ENCODE peak calls at places on chromosomes 16 and 17, in eight cellular contexts. V, L, S, B, Z, T, N and I are unnamed samples.

GRCh38 chr16:71675380-71675779 is 49.1 kb downstream of the PHLPP2 start:
- DNase-seq in S (no peak), Z (no peak), L (no peak), T (no peak), V (no peak), N (no peak), B (no peak), I (peak; percentile 17)

GRCh38 chr17:29195465-29196081 is 15.4 kb upstream of the MYO18A start:
- DNase-seq in N (peak; percentile 38), B (no peak), L (peak; percentile 10), T (no peak), V (no peak), S (peak; percentile 8), Z (no peak), I (peak; percentile 44)

GRCh38 chr16:25035494-25036405 is 20.6 kb upstream of the ARHGAP17 start:
- DNase-seq in L (no peak), V (no peak), T (no peak), S (peak; percentile 55), B (no peak), Z (no peak), N (no peak), I (peak; percentile 39)

GRCh38 chr17:64544742-64545141 is 38.0 kb downstream of the CEP95 start:
- DNase-seq in B (no peak), N (no peak), S (no peak), V (no peak), Z (no peak), L (no peak), T (no peak), I (no peak)

GRCh38 chr16:25553711-25554436 is 137.9 kb upstream of the HS3ST4 start:
- DNase-seq in N (no peak), B (no peak), V (no peak), S (peak; percentile 43), T (no peak), L (no peak), Z (peak; percentile 89), I (no peak)

GRCh38 chr17:75124819-75125162 is 6.8 kb downstream of the NT5C start:
- DNase-seq in N (no peak), S (no peak), T (no peak), V (no peak), L (no peak), B (no peak), Z (no peak), I (no peak)

GRCh38 chr17:39252788-39253460 is 27.2 kb upstream of the STAC2 start:
- DNase-seq in N (no peak), V (no peak), L (no peak), B (peak; percentile 41), Z (no peak), T (no peak), S (no peak), I (no peak)

GRCh38 chr16:28260193-28260592 is 32.1 kb upstream of the SBK1 start:
- DNase-seq in L (no peak), Z (no peak), T (peak; percentile 24), S (no peak), N (no peak), V (no peak), B (no peak), I (no peak)

GRCh38 chr16:54931757-54932660 is 1.3 kb downstream of the IRX5 start:
- DNase-seq in V (no peak), L (peak; percentile 35), B (no peak), S (no peak), N (no peak), Z (no peak), T (no peak), I (peak; percentile 27)

GRCh38 chr17:7855643-7856080 is 796 bp downstream of the TMEM88 start:
- DNase-seq in T (no peak), L (no peak), N (no peak), S (no peak), Z (no peak), B (peak; percentile 11), V (no peak), I (no peak)

GRCh38 chr16:88764913-88765349 is 20.1 kb downstream of the PIEZO1 start:
- DNase-seq in N (no peak), B (no peak), L (peak; percentile 52), Z (no peak), T (no peak), V (no peak), S (peak; percentile 56), I (no peak)

GRCh38 chr17:69473801-69474170 is 59.3 kb downstream of the MAP2K6 start:
- DNase-seq in T (no peak), S (peak; percentile 69), Z (peak; percentile 36), V (no peak), L (no peak), N (no peak), B (no peak), I (peak; percentile 56)

GRCh38 chr16:8625491-8626087 is 4.1 kb downstream of the METTL22 start:
- DNase-seq in Z (no peak), V (no peak), S (no peak), T (no peak), N (no peak), L (no peak), B (no peak), I (no peak)